ENCODE peak calls at places on chromosomes 5 and 9, in nine cellular contexts. One of them, this sample, is unnamed.

GRCh38 chr9:5608298-5609254 is 20.3 kb upstream of the RIC1 start:
- DNase-seq in natural killer cell: no peak
- DNase-seq in activated B cell treated with CpG ODN at 0.5 μM for 24 hours: no peak
- DNase-seq in esophagus muscularis mucosa: no peak
- DNase-seq in left ventricle myocardium inferior: no peak
- DNase-seq in GM12865: peak; percentile 62
- DNase-seq in A549: no peak
- DNase-seq in heart right ventricle: no peak
- DNase-seq in IMR-90: no peak
- DNase-seq in this sample: no peak

GRCh38 chr9:116278326-116278725 is 124.7 kb downstream of the PAPPA start:
- DNase-seq in left ventricle myocardium inferior: no peak
- DNase-seq in activated B cell treated with CpG ODN at 0.5 μM for 24 hours: no peak
- DNase-seq in esophagus muscularis mucosa: no peak
- DNase-seq in IMR-90: no peak
- DNase-seq in heart right ventricle: no peak
- DNase-seq in GM12865: no peak
- DNase-seq in A549: no peak
- DNase-seq in natural killer cell: no peak
- DNase-seq in this sample: no peak

GRCh38 chr5:153629027-153629426 is 138.6 kb downstream of the GRIA1 start:
- DNase-seq in esophagus muscularis mucosa: no peak
- DNase-seq in natural killer cell: no peak
- DNase-seq in heart right ventricle: peak; percentile 17
- DNase-seq in A549: no peak
- DNase-seq in IMR-90: peak; percentile 97
- DNase-seq in left ventricle myocardium inferior: peak; percentile 18
- DNase-seq in GM12865: no peak
- DNase-seq in activated B cell treated with CpG ODN at 0.5 μM for 24 hours: no peak
- DNase-seq in this sample: no peak

GRCh38 chr5:5421149-5421960 is 1.1 kb upstream of the ICE1 start:
- DNase-seq in A549: no peak
- DNase-seq in activated B cell treated with CpG ODN at 0.5 μM for 24 hours: no peak
- DNase-seq in GM12865: peak; percentile 71
- DNase-seq in IMR-90: peak; percentile 5
- DNase-seq in heart right ventricle: no peak
- DNase-seq in esophagus muscularis mucosa: peak; percentile 78
- DNase-seq in left ventricle myocardium inferior: no peak
- DNase-seq in natural killer cell: no peak
- DNase-seq in this sample: no peak

GRCh38 chr5:80481019-80481893 is 6.6 kb upstream of the FAM151B start:
- DNase-seq in left ventricle myocardium inferior: no peak
- DNase-seq in activated B cell treated with CpG ODN at 0.5 μM for 24 hours: no peak
- DNase-seq in natural killer cell: no peak
- DNase-seq in esophagus muscularis mucosa: no peak
- DNase-seq in GM12865: peak; percentile 76
- DNase-seq in A549: peak; percentile 44
- DNase-seq in heart right ventricle: no peak
- DNase-seq in IMR-90: peak; percentile 60
- DNase-seq in this sample: no peak

GRCh38 chr5:181218795-181219124 is 4.3 kb upstream of the TRIM41 start:
- DNase-seq in esophagus muscularis mucosa: no peak
- DNase-seq in GM12865: no peak
- DNase-seq in activated B cell treated with CpG ODN at 0.5 μM for 24 hours: no peak
- DNase-seq in heart right ventricle: no peak
- DNase-seq in left ventricle myocardium inferior: no peak
- DNase-seq in A549: no peak
- DNase-seq in IMR-90: no peak
- DNase-seq in natural killer cell: no peak
- DNase-seq in this sample: no peak

GRCh38 chr9:36136277-36136893 is at the start of gene GLIPR2:
- DNase-seq in esophagus muscularis mucosa: no peak
- DNase-seq in GM12865: peak; percentile 79
- DNase-seq in activated B cell treated with CpG ODN at 0.5 μM for 24 hours: peak; percentile 79
- DNase-seq in heart right ventricle: peak; percentile 68
- DNase-seq in natural killer cell: peak; percentile 81
- DNase-seq in IMR-90: peak; percentile 65
- DNase-seq in left ventricle myocardium inferior: peak; percentile 83
- DNase-seq in A549: peak; percentile 77
- DNase-seq in this sample: no peak

GRCh38 chr5:160197341-160198147 is 31.8 kb upstream of the FABP6 start:
- DNase-seq in natural killer cell: no peak
- DNase-seq in GM12865: peak; percentile 30
- DNase-seq in IMR-90: peak; percentile 44
- DNase-seq in A549: no peak
- DNase-seq in heart right ventricle: peak; percentile 69
- DNase-seq in activated B cell treated with CpG ODN at 0.5 μM for 24 hours: no peak
- DNase-seq in left ventricle myocardium inferior: peak; percentile 42
- DNase-seq in esophagus muscularis mucosa: no peak
- DNase-seq in this sample: no peak

GRCh38 chr5:136000147-136000546 is 28.6 kb upstream of the TGFBI start:
- DNase-seq in IMR-90: no peak
- DNase-seq in heart right ventricle: no peak
- DNase-seq in natural killer cell: no peak
- DNase-seq in GM12865: no peak
- DNase-seq in activated B cell treated with CpG ODN at 0.5 μM for 24 hours: no peak
- DNase-seq in esophagus muscularis mucosa: no peak
- DNase-seq in left ventricle myocardium inferior: no peak
- DNase-seq in A549: no peak
- DNase-seq in this sample: no peak

GRCh38 chr5:138632900-138633489 is 57.8 kb upstream of the HSPA9 start:
- DNase-seq in activated B cell treated with CpG ODN at 0.5 μM for 24 hours: no peak
- DNase-seq in left ventricle myocardium inferior: peak; percentile 42
- DNase-seq in A549: peak; percentile 66
- DNase-seq in esophagus muscularis mucosa: no peak
- DNase-seq in natural killer cell: no peak
- DNase-seq in IMR-90: peak; percentile 75
- DNase-seq in heart right ventricle: peak; percentile 68
- DNase-seq in GM12865: peak; percentile 59
- DNase-seq in this sample: no peak

GRCh38 chr9:89963280-89963679 is 358.5 kb downstream of the GADD45G start:
- DNase-seq in IMR-90: no peak
- DNase-seq in esophagus muscularis mucosa: no peak
- DNase-seq in GM12865: no peak
- DNase-seq in left ventricle myocardium inferior: no peak
- DNase-seq in activated B cell treated with CpG ODN at 0.5 μM for 24 hours: no peak
- DNase-seq in heart right ventricle: no peak
- DNase-seq in A549: no peak
- DNase-seq in natural killer cell: no peak
- DNase-seq in this sample: no peak

GRCh38 chr5:14954620-14955343 is 83.2 kb upstream of the ANKH start:
- DNase-seq in heart right ventricle: peak; percentile 11
- DNase-seq in A549: no peak
- DNase-seq in left ventricle myocardium inferior: peak; percentile 38
- DNase-seq in esophagus muscularis mucosa: no peak
- DNase-seq in GM12865: no peak
- DNase-seq in activated B cell treated with CpG ODN at 0.5 μM for 24 hours: no peak
- DNase-seq in IMR-90: no peak
- DNase-seq in natural killer cell: no peak
- DNase-seq in this sample: no peak

GRCh38 chr5:145811834-145812625 is 23.1 kb downstream of the PRELID2 start:
- DNase-seq in activated B cell treated with CpG ODN at 0.5 μM for 24 hours: no peak
- DNase-seq in left ventricle myocardium inferior: no peak
- DNase-seq in IMR-90: peak; percentile 48
- DNase-seq in heart right ventricle: peak; percentile 12
- DNase-seq in GM12865: peak; percentile 9
- DNase-seq in A549: no peak
- DNase-seq in natural killer cell: no peak
- DNase-seq in esophagus muscularis mucosa: peak; percentile 29
- DNase-seq in this sample: no peak

GRCh38 chr9:94847486-94847885 is 121.0 kb downstream of the AOPEP start:
- DNase-seq in esophagus muscularis mucosa: no peak
- DNase-seq in left ventricle myocardium inferior: no peak
- DNase-seq in natural killer cell: no peak
- DNase-seq in heart right ventricle: no peak
- DNase-seq in IMR-90: peak; percentile 86
- DNase-seq in GM12865: no peak
- DNase-seq in activated B cell treated with CpG ODN at 0.5 μM for 24 hours: no peak
- DNase-seq in A549: no peak
- DNase-seq in this sample: no peak

GRCh38 chr9:92506184-92506857 is 24.0 kb upstream of the ASPN start:
- DNase-seq in natural killer cell: no peak
- DNase-seq in activated B cell treated with CpG ODN at 0.5 μM for 24 hours: no peak
- DNase-seq in left ventricle myocardium inferior: no peak
- DNase-seq in A549: peak; percentile 43
- DNase-seq in heart right ventricle: no peak
- DNase-seq in IMR-90: peak; percentile 95
- DNase-seq in GM12865: no peak
- DNase-seq in esophagus muscularis mucosa: no peak
- DNase-seq in this sample: no peak

GRCh38 chr9:96654450-96655197 is 493 bp downstream of the PRXL2C start:
- DNase-seq in heart right ventricle: peak; percentile 92
- DNase-seq in GM12865: peak; percentile 56
- DNase-seq in esophagus muscularis mucosa: peak; percentile 95
- DNase-seq in A549: peak; percentile 71
- DNase-seq in natural killer cell: peak; percentile 78
- DNase-seq in activated B cell treated with CpG ODN at 0.5 μM for 24 hours: peak; percentile 58
- DNase-seq in left ventricle myocardium inferior: peak; percentile 88
- DNase-seq in IMR-90: peak; percentile 86
- DNase-seq in this sample: peak; percentile 79
- TF ChIP-seq CTCF in heart right ventricle: peak; percentile 43
- TF ChIP-seq CTCF in GM12865: peak; percentile 14
- TF ChIP-seq CTCF in esophagus muscularis mucosa: peak; percentile 31
- TF ChIP-seq CTCF in A549: peak; percentile 30
- TF ChIP-seq CTCF in natural killer cell: no peak
- TF ChIP-seq CTCF in activated B cell treated with CpG ODN at 0.5 μM for 24 hours: no peak
- TF ChIP-seq CTCF in left ventricle myocardium inferior: peak; percentile 31
- TF ChIP-seq CTCF in IMR-90: peak; percentile 24
- TF ChIP-seq CTCF in this sample: peak; percentile 56

GRCh38 chr9:84170521-84171141 is 169.9 kb downstream of the SLC28A3 start:
- DNase-seq in left ventricle myocardium inferior: peak; percentile 90
- DNase-seq in activated B cell treated with CpG ODN at 0.5 μM for 24 hours: no peak
- DNase-seq in esophagus muscularis mucosa: peak; percentile 96
- DNase-seq in GM12865: no peak
- DNase-seq in IMR-90: peak; percentile 98
- DNase-seq in heart right ventricle: peak; percentile 90
- DNase-seq in A549: peak; percentile 30
- DNase-seq in natural killer cell: no peak
- DNase-seq in this sample: no peak
- TF ChIP-seq CTCF in left ventricle myocardium inferior: peak; percentile 40
- TF ChIP-seq CTCF in activated B cell treated with CpG ODN at 0.5 μM for 24 hours: no peak
- TF ChIP-seq CTCF in esophagus muscularis mucosa: peak; percentile 33
- TF ChIP-seq CTCF in GM12865: no peak
- TF ChIP-seq CTCF in IMR-90: peak; percentile 13
- TF ChIP-seq CTCF in heart right ventricle: peak; percentile 37
- TF ChIP-seq CTCF in A549: no peak
- TF ChIP-seq CTCF in natural killer cell: no peak
- TF ChIP-seq CTCF in this sample: no peak

DNA sequence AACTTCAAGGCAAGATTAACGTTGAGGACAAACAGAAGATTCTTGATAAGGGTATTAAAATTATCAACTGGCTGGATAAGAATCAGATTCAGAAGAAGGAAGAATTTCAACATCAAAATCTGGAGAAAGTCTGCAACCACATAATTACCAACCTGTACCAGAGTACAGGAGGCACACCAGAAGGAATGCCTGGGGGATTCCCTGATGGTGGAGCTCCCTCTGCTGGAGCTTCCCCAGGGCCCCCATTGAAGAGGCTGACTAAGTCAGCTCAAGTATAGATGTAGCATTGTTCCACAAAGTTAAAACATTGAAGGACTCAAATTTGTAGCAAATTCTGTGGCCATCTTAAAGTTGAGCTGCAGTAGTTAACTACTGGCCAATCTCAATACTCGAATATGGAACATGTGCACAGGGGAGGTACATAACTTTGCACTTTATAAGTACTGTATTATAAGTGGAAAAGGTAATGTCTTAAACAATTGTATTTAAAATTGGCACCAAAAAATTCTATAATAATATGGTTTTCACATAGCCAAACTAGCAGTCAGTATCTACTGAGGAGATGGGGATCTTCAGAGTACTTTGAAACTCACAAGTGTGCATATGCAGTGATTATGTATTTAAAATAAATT is 237.5 kb downstream of the CHSY3 start:
- DNase-seq in esophagus muscularis mucosa: no peak
- DNase-seq in A549: peak; percentile 24
- DNase-seq in GM12865: peak; percentile 55
- DNase-seq in activated B cell treated with CpG ODN at 0.5 μM for 24 hours: no peak
- DNase-seq in left ventricle myocardium inferior: no peak
- DNase-seq in heart right ventricle: peak; percentile 6
- DNase-seq in IMR-90: no peak
- DNase-seq in natural killer cell: no peak
- DNase-seq in this sample: no peak
- TF ChIP-seq CTCF in esophagus muscularis mucosa: peak; percentile 21
- TF ChIP-seq CTCF in A549: peak; percentile 21
- TF ChIP-seq CTCF in GM12865: peak; percentile 78
- TF ChIP-seq CTCF in activated B cell treated with CpG ODN at 0.5 μM for 24 hours: no peak
- TF ChIP-seq CTCF in left ventricle myocardium inferior: peak; percentile 55
- TF ChIP-seq CTCF in heart right ventricle: peak; percentile 73
- TF ChIP-seq CTCF in IMR-90: peak; percentile 33
- TF ChIP-seq CTCF in natural killer cell: no peak
- TF ChIP-seq CTCF in this sample: peak; percentile 49

GRCh38 chr9:134305533-134305932 is 20.7 kb upstream of the RXRA start:
- DNase-seq in activated B cell treated with CpG ODN at 0.5 μM for 24 hours: no peak
- DNase-seq in natural killer cell: no peak
- DNase-seq in left ventricle myocardium inferior: no peak
- DNase-seq in GM12865: no peak
- DNase-seq in esophagus muscularis mucosa: no peak
- DNase-seq in heart right ventricle: no peak
- DNase-seq in A549: no peak
- DNase-seq in IMR-90: no peak
- DNase-seq in this sample: no peak

GRCh38 chr9:134304712-134305111 is 21.5 kb upstream of the RXRA start:
- DNase-seq in heart right ventricle: no peak
- DNase-seq in esophagus muscularis mucosa: no peak
- DNase-seq in GM12865: no peak
- DNase-seq in activated B cell treated with CpG ODN at 0.5 μM for 24 hours: no peak
- DNase-seq in natural killer cell: no peak
- DNase-seq in IMR-90: no peak
- DNase-seq in left ventricle myocardium inferior: no peak
- DNase-seq in A549: no peak
- DNase-seq in this sample: no peak

GRCh38 chr9:134306583-134307222 is 19.6 kb upstream of the RXRA start:
- DNase-seq in IMR-90: no peak
- DNase-seq in esophagus muscularis mucosa: no peak
- DNase-seq in heart right ventricle: no peak
- DNase-seq in activated B cell treated with CpG ODN at 0.5 μM for 24 hours: no peak
- DNase-seq in left ventricle myocardium inferior: peak; percentile 25
- DNase-seq in natural killer cell: no peak
- DNase-seq in A549: no peak
- DNase-seq in GM12865: no peak
- DNase-seq in this sample: no peak

GRCh38 chr9:134307674-134308638 is 18.3 kb upstream of the RXRA start:
- DNase-seq in natural killer cell: no peak
- DNase-seq in activated B cell treated with CpG ODN at 0.5 μM for 24 hours: no peak
- DNase-seq in GM12865: no peak
- DNase-seq in left ventricle myocardium inferior: peak; percentile 6
- DNase-seq in heart right ventricle: no peak
- DNase-seq in A549: no peak
- DNase-seq in esophagus muscularis mucosa: no peak
- DNase-seq in IMR-90: no peak
- DNase-seq in this sample: no peak

DNA sequence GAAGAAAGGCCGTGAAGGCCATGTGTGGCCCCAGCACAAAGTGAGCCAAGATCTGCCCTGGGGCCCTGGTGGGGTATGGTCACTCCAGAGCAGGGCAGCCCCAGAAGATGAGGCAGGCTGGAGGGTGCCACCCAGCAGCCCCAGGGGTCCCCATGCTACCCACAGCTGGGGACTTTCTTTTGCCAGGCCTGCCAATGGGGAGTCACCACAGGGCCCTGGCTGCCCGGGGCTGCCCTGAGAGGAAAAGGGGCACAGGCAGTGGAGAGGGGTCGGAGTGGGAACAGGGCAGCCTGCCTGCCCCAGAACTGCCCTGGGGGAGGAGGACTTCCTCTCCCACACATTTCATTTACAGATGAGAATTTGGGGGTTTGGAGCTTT is 19.0 kb upstream of the RXRA start:
- DNase-seq in activated B cell treated with CpG ODN at 0.5 μM for 24 hours: no peak
- DNase-seq in natural killer cell: no peak
- DNase-seq in left ventricle myocardium inferior: peak; percentile 4
- DNase-seq in heart right ventricle: no peak
- DNase-seq in esophagus muscularis mucosa: no peak
- DNase-seq in A549: no peak
- DNase-seq in IMR-90: no peak
- DNase-seq in GM12865: no peak
- DNase-seq in this sample: no peak
- TF ChIP-seq CTCF in activated B cell treated with CpG ODN at 0.5 μM for 24 hours: no peak
- TF ChIP-seq CTCF in natural killer cell: no peak
- TF ChIP-seq CTCF in left ventricle myocardium inferior: no peak
- TF ChIP-seq CTCF in heart right ventricle: no peak
- TF ChIP-seq CTCF in esophagus muscularis mucosa: no peak
- TF ChIP-seq CTCF in A549: no peak
- TF ChIP-seq CTCF in IMR-90: no peak
- TF ChIP-seq CTCF in GM12865: no peak
- TF ChIP-seq CTCF in this sample: no peak

This sample was measured in type B pancreatic cell.